ENCODE peak calls at places on chromosomes 7 and 10, in six cellular contexts. Q, R, A, P, V and U are unnamed samples.

GRCh38 chr10:57627642-57628178 is 640.0 kb downstream of the IPMK start:
- DNase-seq in R (no peak), V (no peak), Q (no peak), A (no peak), P (no peak), U (no peak)

GRCh38 chr10:74792726-74793125 is 33.7 kb upstream of the KAT6B start:
- DNase-seq in P (no peak), A (no peak), R (no peak), Q (no peak), V (no peak), U (no peak)

GRCh38 chr7:80529362-80529761 is 17.5 kb upstream of the GNAT3 start:
- DNase-seq in V (no peak), R (no peak), A (no peak), Q (no peak), P (no peak), U (no peak)

GRCh38 chr10:21820952-21821351 is 182.6 kb downstream of the DNAJC1 start:
- DNase-seq in R (no peak), V (no peak), Q (no peak), A (no peak), P (no peak), U (no peak)

GRCh38 chr7:91692800-91693199 is 187.7 kb downstream of the MTERF1 start:
- DNase-seq in R (no peak), A (no peak), Q (no peak), P (no peak), V (no peak), U (no peak)

GRCh38 chr7:76358053-76358477 is 726 bp downstream of the YWHAG start:
- DNase-seq in A (peak; percentile 84), P (no peak), V (peak; percentile 86), Q (peak; percentile 86), R (peak; percentile 88), U (no peak)

GRCh38 chr7:20435305-20435704 is 104.6 kb downstream of the ITGB8 start:
- DNase-seq in A (no peak), Q (peak; percentile 70), R (no peak), V (peak; percentile 71), P (no peak), U (no peak)

GRCh38 chr7:46320956-46321355 is 399.9 kb upstream of the IGFBP3 start:
- DNase-seq in V (no peak), Q (no peak), A (no peak), P (no peak), R (no peak), U (no peak)

GRCh38 chr7:111238891-111239290 is 148.0 kb downstream of the LRRN3 start:
- DNase-seq in R (no peak), V (no peak), Q (no peak), A (no peak), P (no peak), U (no peak)

GRCh38 chr7:145665499-145666258 is 450.9 kb upstream of the CNTNAP2 start:
- DNase-seq in Q (no peak), P (no peak), R (no peak), A (no peak), V (no peak), U (no peak)
- TF ChIP-seq CTCF in Q (no peak), P (no peak), R (no peak), A (no peak), V (no peak), U (no peak)

DNA sequence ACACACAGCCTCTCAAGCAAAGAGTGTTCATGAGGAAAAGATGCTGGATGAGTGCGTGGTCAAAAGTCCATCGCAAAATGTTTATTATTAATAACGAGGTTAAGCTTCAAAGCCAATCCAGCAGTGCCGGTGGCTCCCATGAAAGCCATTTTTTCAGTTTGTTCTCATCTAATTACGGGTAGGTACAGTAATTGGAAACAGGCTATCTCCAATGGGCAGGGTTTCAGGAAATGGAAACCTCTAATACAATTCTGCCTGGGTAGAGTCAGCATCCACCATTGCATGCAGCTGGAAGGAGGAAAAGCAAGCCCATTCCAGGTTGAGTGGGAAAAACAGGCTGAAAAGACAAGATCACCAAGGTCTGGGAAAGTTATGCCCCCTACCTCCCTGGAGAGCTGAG is 57.4 kb downstream of the GPAM start:
- DNase-seq in P (no peak), R (no peak), Q (no peak), A (no peak), V (no peak), U (no peak)
- H3K4me3 ChIP-seq in P (no peak overlapping the region), R (no peak overlapping the region), Q (no peak overlapping the region), A (no peak overlapping the region), V (no peak overlapping the region), U (no peak overlapping the region)

DNA sequence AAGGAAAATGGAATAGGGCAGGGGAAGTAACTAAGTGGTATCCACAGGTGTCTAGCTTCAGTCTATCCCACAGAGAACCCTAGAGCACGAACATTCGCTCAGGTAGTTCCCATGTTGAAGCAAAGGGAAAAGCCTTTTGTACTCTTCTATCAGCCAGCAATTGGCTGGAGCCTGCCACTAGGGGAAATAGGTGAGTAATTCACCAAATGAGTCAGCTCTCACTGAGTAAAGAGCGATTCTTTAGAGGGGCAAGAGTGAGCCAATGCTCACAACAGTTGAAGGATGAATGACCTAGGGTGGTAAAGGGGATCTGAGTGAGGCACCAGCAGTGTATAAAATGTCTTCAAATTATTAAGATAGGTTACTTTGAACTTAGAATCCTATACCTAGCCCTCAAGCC is 94.1 kb upstream of the ZNF800 start:
- DNase-seq in P (no peak), A (no peak), R (no peak), V (no peak), Q (no peak), U (no peak)
- TF ChIP-seq CTCF in P (no peak), A (no peak), R (no peak), V (no peak), Q (no peak), U (peak; percentile 32)

GRCh38 chr10:100735345-100736143 is 9.8 kb upstream of the PAX2 start:
- DNase-seq in A (no peak), V (no peak), R (peak; percentile 57), Q (no peak), P (no peak), U (no peak)
- H3K4me3 ChIP-seq in A (no peak overlapping the region), V (no peak overlapping the region), R (no peak overlapping the region), Q (no peak overlapping the region), P (no peak overlapping the region), U (no peak overlapping the region)

DNA sequence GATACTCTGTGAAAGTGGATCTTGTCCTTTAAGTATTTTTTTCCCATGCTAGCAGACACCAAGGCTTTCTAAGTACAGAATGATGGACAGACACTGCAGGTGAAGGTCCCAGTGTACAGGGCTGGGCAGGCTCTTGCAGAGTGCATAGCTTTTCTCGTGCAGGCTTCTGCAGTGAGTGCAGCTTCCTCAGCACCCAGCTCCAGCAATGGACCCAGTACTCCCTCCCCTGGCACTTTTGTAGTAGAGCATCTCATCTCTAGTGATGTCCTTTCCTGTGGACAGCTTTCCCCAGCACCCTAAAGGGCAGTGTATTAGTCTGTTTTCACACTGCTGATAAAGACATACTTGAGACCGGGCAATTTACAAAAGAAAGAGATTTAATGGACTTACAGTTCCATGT is 104.3 kb downstream of the CUL2 start:
- DNase-seq in P (no peak), R (no peak), V (no peak), Q (no peak), A (no peak), U (no peak)
- TF ChIP-seq CTCF in P (no peak), R (no peak), V (no peak), Q (peak; percentile 8), A (no peak), U (no peak)

GRCh38 chr7:108239501-108240225 is 109.5 kb upstream of the LAMB4 start:
- DNase-seq in P (no peak), A (no peak), V (no peak), R (no peak), Q (no peak), U (no peak)
- H3K4me3 ChIP-seq in P (no peak overlapping the region), A (no peak overlapping the region), V (no peak overlapping the region), R (no peak overlapping the region), Q (no peak overlapping the region), U (no peak overlapping the region)